ENCODE peak calls at places on chromosomes 2 and 18, in six cellular contexts. C is epithelial cell of esophagus, E is PC-9, V is tibial nerve, X is choroid plexus epithelial cell, D is foreskin fibroblast. S is an unnamed sample.

GRCh38 chr2:62362561-62362960 is 143.4 kb downstream of the TMEM17 start:
- DNase-seq in C (peak), E (peak), V (no peak), X (no peak), D (no peak), S (no peak)

GRCh38 chr2:48707466-48707865 is 48.1 kb downstream of the LHCGR start:
- DNase-seq in C (peak), E (peak), V (no peak), X (no peak), D (no peak), S (no peak)

GRCh38 chr2:200165687-200166086 is 140.8 kb upstream of the SPATS2L start:
- DNase-seq in C (no peak), E (no peak), V (no peak), X (no peak), D (no peak), S (no peak)

GRCh38 chr18:69763821-69764220 is 183.9 kb downstream of the CD226 start:
- DNase-seq in C (no peak), E (no peak), V (no peak), X (no peak), D (no peak), S (no peak)

GRCh38 chr18:59547691-59548182 is 149.5 kb downstream of the CCBE1 start:
- DNase-seq in C (peak), E (no peak), V (no peak), X (peak), D (peak), S (peak)

GRCh38 chr2:7860693-7861092 is 821.2 kb upstream of the ID2 start:
- DNase-seq in C (peak), E (no peak), V (no peak), X (peak), D (no peak), S (peak)

GRCh38 chr2:118440699-118441098 is 352.4 kb downstream of the INSIG2 start:
- DNase-seq in C (no peak), E (no peak), V (no peak), X (no peak), D (no peak), S (no peak)

GRCh38 chr2:226874749-226875148 is 38.9 kb downstream of the RHBDD1 start:
- DNase-seq in C (no peak), E (no peak), V (no peak), X (no peak), D (no peak), S (no peak)

GRCh38 chr2:174012347-174013309 is 47.5 kb upstream of the SP3 start:
- DNase-seq in C (peak), E (peak), V (peak), X (peak), D (peak), S (peak)

GRCh38 chr2:224934542-224935188 is 107.6 kb downstream of the DOCK10 start:
- DNase-seq in C (no peak), E (no peak), V (no peak), X (peak), D (peak), S (peak)

GRCh38 chr18:58043452-58044369 is at the start of gene NEDD4L:
- DNase-seq in C (peak), E (peak), V (peak), X (peak), D (peak), S (peak)

GRCh38 chr2:237567276-237568029 is 1.1 kb downstream of the PRLH start:
- DNase-seq in C (no peak), E (no peak), V (no peak), X (no peak), D (no peak), S (no peak)

GRCh38 chr2:233079473-233079877 is 19.3 kb downstream of the INPP5D start:
- DNase-seq in C (no peak), E (no peak), V (no peak), X (no peak), D (no peak), S (no peak)

GRCh38 chr2:228522276-228522675 is 340.8 kb upstream of the SPHKAP start:
- DNase-seq in C (peak), E (no peak), V (no peak), X (no peak), D (peak), S (peak)

GRCh38 chr2:96203130-96204028 is 5.2 kb downstream of the STARD7 start:
- DNase-seq in C (no peak), E (no peak), V (no peak), X (no peak), D (no peak), S (no peak)

GRCh38 chr2:96201338-96201737 is 7.3 kb downstream of the STARD7 start:
- DNase-seq in C (no peak), E (no peak), V (no peak), X (no peak), D (no peak), S (no peak)

GRCh38 chr2:96204836-96205235 is 3.8 kb downstream of the STARD7 start:
- DNase-seq in C (no peak), E (no peak), V (no peak), X (no peak), D (no peak), S (no peak)

GRCh38 chr2:96205238-96205637 is 3.4 kb downstream of the STARD7 start:
- DNase-seq in C (peak), E (no peak), V (no peak), X (no peak), D (peak), S (peak)

DNA sequence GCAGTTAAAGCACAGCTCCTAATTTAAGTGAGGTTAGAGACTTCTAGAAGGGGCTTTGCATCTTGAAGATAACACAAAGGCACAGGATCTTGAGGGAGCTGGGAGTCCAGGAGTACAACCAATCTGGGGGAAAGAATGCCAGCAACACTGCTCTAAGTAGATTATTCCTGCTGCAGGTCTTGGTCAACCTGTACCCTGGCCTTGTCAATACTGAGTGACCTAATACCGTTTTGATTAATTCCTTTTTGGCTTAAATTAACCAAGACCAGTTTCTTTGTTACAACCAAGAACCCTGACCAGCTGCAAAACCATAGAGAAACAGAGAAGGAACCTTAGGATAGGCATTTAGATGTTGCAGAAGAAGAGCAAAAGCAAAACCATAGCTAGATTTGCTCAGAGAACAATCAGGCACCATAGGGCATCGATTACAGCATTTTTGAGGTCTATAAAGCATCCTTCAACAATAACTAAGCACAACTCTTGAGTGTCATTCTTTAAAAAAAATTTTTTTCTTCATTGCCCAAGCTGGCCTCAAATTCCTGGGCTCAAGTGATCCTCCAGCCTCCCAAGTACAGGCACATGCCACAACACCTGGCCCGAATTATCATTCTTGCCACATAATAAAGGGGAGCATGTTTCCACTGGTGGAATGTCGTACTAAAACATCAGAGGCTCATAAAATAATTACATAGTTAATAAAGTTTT is 6.3 kb downstream of the STARD7 start:
- DNase-seq in C (no peak), E (no peak), V (no peak), X (peak), D (peak), S (peak)
- H3K4me3 ChIP-seq in C (no peak), E (no peak), V (no peak), X (no peak), D (no peak), S (no peak)

GRCh38 chr2:216519154-216519762 is 20.6 kb downstream of the RPL37A start:
- DNase-seq in C (peak), E (peak), V (peak), X (peak), D (peak), S (peak)
- TF ChIP-seq CTCF in C (peak), E (peak), V (peak), X (peak), D (peak), S (peak)

DNA sequence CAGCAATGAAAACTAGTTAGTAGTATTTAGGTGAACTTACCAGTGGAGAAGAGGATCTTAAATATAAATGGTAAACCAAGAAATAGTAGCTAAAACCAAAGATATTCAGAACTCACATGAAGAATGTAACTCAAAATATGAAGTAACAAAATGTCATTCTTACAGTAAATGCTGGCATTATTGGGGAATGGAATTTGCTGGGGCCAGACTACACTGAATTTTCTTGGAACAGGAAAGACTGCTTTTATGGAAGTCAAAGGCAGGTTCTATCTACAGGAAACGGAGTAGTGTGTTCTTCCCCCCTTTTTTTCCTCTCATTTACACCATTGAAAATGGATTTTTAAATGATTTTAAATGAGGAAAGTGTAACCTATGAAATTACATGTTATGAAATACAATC is 188.7 kb downstream of the IKZF2 start:
- DNase-seq in C (no peak), E (no peak), V (no peak), X (no peak), D (no peak), S (no peak)
- H3K4me3 ChIP-seq in C (no peak), E (no peak), V (no peak), X (no peak), D (no peak), S (no peak)

GRCh38 chr18:13018379-13018778 is 27.2 kb downstream of the CEP192 start:
- DNase-seq in C (no peak), E (no peak), V (no peak), X (no peak), D (no peak), S (no peak)

GRCh38 chr18:13014232-13014631 is 23.1 kb downstream of the CEP192 start:
- DNase-seq in C (no peak), E (no peak), V (no peak), X (no peak), D (no peak), S (no peak)

GRCh38 chr18:13011719-13012118 is 20.6 kb downstream of the CEP192 start:
- DNase-seq in C (peak), E (no peak), V (no peak), X (no peak), D (no peak), S (no peak)

GRCh38 chr18:13017247-13017875 is 26.2 kb downstream of the CEP192 start:
- DNase-seq in C (no peak), E (no peak), V (no peak), X (no peak), D (no peak), S (no peak)

GRCh38 chr18:13014818-13015217 is 23.7 kb downstream of the CEP192 start:
- DNase-seq in C (no peak), E (no peak), V (no peak), X (no peak), D (no peak), S (no peak)
- TF ChIP-seq CTCF in C (no peak), E (no peak), V (no peak), X (no peak), D (no peak), S (no peak)

DNA sequence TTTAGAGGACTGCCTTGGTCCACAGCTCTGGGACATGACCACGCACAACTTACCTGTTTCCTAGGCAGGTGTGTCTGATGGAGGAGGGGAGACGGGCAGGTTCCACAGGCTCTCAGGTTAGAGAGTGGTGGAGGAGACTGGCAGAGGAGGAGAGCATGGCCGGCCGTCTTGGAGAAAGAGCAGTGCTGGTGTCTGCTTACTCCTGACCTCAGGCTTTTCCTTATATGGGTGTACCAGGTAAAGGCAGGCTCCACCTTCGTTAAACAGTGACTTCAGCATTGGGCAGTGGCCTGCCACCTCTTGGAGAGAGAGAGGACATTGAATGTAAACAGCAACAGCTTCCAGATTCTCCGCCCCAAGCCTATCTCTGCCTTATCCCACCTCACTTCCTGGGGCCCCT is at the start of gene CAPN13:
- DNase-seq in C (peak), E (peak), V (no peak), X (no peak), D (no peak), S (no peak)
- H3K4me3 ChIP-seq in C (no peak), E (peak), V (no peak), X (no peak), D (no peak), S (no peak)

GRCh38 chr18:1499265-1499664 is 594.6 kb downstream of the ADCYAP1 start:
- DNase-seq in C (no peak), E (no peak), V (no peak), X (no peak), D (no peak), S (no peak)
- TF ChIP-seq CTCF in C (no peak), E (peak), V (no peak), X (no peak), D (no peak), S (no peak)

S was measured in fibroblast of mammary gland.